ENCODE peak calls at places on chromosome 17, in four cellular contexts. One of them, this sample, is unnamed.

GRCh38 chr17:39640493-39641118 is 3.7 kb downstream of the STARD3 start:
- DNase-seq in HCT116: no peak
- DNase-seq in HepG2: no peak
- DNase-seq in SK-N-SH: no peak
- DNase-seq in this sample: no peak

GRCh38 chr17:39935896-39936295 is 8.4 kb downstream of the LRRC3C start:
- DNase-seq in HCT116: no peak
- DNase-seq in HepG2: no peak
- DNase-seq in SK-N-SH: no peak
- DNase-seq in this sample: no peak

GRCh38 chr17:29433551-29433950 is 43.4 kb downstream of the TAOK1 start:
- DNase-seq in HCT116: no peak
- DNase-seq in HepG2: no peak
- DNase-seq in SK-N-SH: no peak
- DNase-seq in this sample: peak

GRCh38 chr17:20784100-20784665 is 204.7 kb downstream of the CDRT15L2 start:
- DNase-seq in HCT116: no peak
- DNase-seq in HepG2: no peak
- DNase-seq in SK-N-SH: peak
- DNase-seq in this sample: no peak

GRCh38 chr17:58328195-58329034 is at the start of gene TSPOAP1:
- DNase-seq in HCT116: no peak
- DNase-seq in HepG2: no peak
- DNase-seq in SK-N-SH: peak
- DNase-seq in this sample: peak

GRCh38 chr17:70599198-70599597 is 429.9 kb downstream of the KCNJ2 start:
- DNase-seq in HCT116: no peak
- DNase-seq in HepG2: no peak
- DNase-seq in SK-N-SH: no peak
- DNase-seq in this sample: no peak

GRCh38 chr17:77400445-77400870 is 259.7 kb downstream of the SEC14L1 start:
- DNase-seq in HCT116: no peak
- DNase-seq in HepG2: no peak
- DNase-seq in SK-N-SH: peak
- DNase-seq in this sample: peak

GRCh38 chr17:40322417-40323315 is 13.7 kb downstream of the RARA start:
- DNase-seq in HCT116: peak
- DNase-seq in HepG2: peak
- DNase-seq in SK-N-SH: peak
- DNase-seq in this sample: peak

GRCh38 chr17:60153606-60154355 is 4.0 kb downstream of the CA4 start:
- DNase-seq in HCT116: no peak
- DNase-seq in HepG2: no peak
- DNase-seq in SK-N-SH: peak
- DNase-seq in this sample: no peak

GRCh38 chr17:6098466-6099180 is 28.4 kb downstream of the WSCD1 start:
- DNase-seq in HCT116: no peak
- DNase-seq in HepG2: no peak
- DNase-seq in SK-N-SH: no peak
- DNase-seq in this sample: no peak

GRCh38 chr17:82844796-82845162 is 5.0 kb upstream of the ZNF750 start:
- DNase-seq in HCT116: no peak
- DNase-seq in HepG2: no peak
- DNase-seq in SK-N-SH: no peak
- DNase-seq in this sample: no peak

GRCh38 chr17:57880086-57880456 is 30.2 kb upstream of the MRPS23 start:
- DNase-seq in HCT116: no peak
- DNase-seq in HepG2: no peak
- DNase-seq in SK-N-SH: no peak
- DNase-seq in this sample: no peak

GRCh38 chr17:72297326-72298115 is 176.7 kb downstream of the SOX9 start:
- DNase-seq in HCT116: peak
- DNase-seq in HepG2: no peak
- DNase-seq in SK-N-SH: no peak
- DNase-seq in this sample: no peak

GRCh38 chr17:32870027-32870670 is 6.8 kb downstream of the MYO1D start:
- DNase-seq in HCT116: no peak
- DNase-seq in HepG2: no peak
- DNase-seq in SK-N-SH: no peak
- DNase-seq in this sample: no peak

GRCh38 chr17:45784583-45785372 is 658 bp downstream of the CRHR1 start:
- DNase-seq in HCT116: no peak
- DNase-seq in HepG2: peak
- DNase-seq in SK-N-SH: peak
- DNase-seq in this sample: peak

GRCh38 chr17:49494937-49495841 is at the start of gene NGFR:
- DNase-seq in HCT116: no peak
- DNase-seq in HepG2: no peak
- DNase-seq in SK-N-SH: peak
- DNase-seq in this sample: peak
- TF ChIP-seq ELF1 in HCT116: no peak
- TF ChIP-seq ELF1 in HepG2: no peak
- TF ChIP-seq ELF1 in SK-N-SH: no peak
- TF ChIP-seq ELF1 in this sample: no peak

GRCh38 chr17:50931003-50931878 is 65.1 kb upstream of the TOB1 start:
- DNase-seq in HCT116: no peak
- DNase-seq in HepG2: peak
- DNase-seq in SK-N-SH: peak
- DNase-seq in this sample: peak
- TF ChIP-seq POLR2AphosphoS5 in HCT116: peak
- TF ChIP-seq POLR2AphosphoS5 in HepG2: peak
- TF ChIP-seq POLR2AphosphoS5 in SK-N-SH: peak
- TF ChIP-seq POLR2AphosphoS5 in this sample: no peak

DNA sequence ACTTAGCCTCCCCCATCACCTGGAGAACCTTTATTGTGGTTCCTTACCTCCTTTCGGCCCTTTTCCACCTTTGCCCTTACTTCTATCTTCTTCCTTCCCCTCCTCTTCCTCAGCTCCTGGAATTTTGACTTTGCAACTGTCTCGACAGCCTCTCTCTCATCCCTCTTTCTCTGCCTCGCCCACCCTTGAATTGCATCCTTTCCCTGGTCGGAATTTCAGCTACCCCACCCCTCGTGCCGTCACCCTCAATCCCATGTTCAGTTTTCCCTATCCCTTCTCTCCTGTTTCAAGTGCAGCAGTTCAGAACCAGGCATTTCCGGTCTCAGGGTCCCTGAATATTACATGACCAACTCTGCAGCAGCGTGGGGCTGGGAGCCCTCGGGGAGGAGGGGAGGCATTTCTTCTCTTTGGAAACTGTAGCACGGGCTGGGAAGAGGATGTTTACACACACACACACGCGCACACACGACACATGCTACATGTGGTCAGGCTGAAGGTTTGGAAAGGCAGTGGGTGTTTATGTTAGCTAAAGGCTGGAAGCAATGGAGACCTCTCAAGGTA is 881 bp downstream of the MINK1 start:
- DNase-seq in HCT116: no peak
- DNase-seq in HepG2: peak
- DNase-seq in SK-N-SH: peak
- DNase-seq in this sample: peak
- TF ChIP-seq ELF1 in HCT116: no peak
- TF ChIP-seq ELF1 in HepG2: peak
- TF ChIP-seq ELF1 in SK-N-SH: no peak
- TF ChIP-seq ELF1 in this sample: no peak

GRCh38 chr17:80965606-80966005 is 26.0 kb upstream of the CHMP6 start:
- DNase-seq in HCT116: no peak
- DNase-seq in HepG2: no peak
- DNase-seq in SK-N-SH: no peak
- DNase-seq in this sample: no peak

GRCh38 chr17:80964231-80964856 is 27.3 kb upstream of the CHMP6 start:
- DNase-seq in HCT116: no peak
- DNase-seq in HepG2: no peak
- DNase-seq in SK-N-SH: no peak
- DNase-seq in this sample: no peak

GRCh38 chr17:80963812-80964211 is 27.8 kb upstream of the CHMP6 start:
- DNase-seq in HCT116: no peak
- DNase-seq in HepG2: no peak
- DNase-seq in SK-N-SH: no peak
- DNase-seq in this sample: no peak

GRCh38 chr17:80962356-80963329 is 29.0 kb upstream of the CHMP6 start:
- DNase-seq in HCT116: no peak
- DNase-seq in HepG2: no peak
- DNase-seq in SK-N-SH: no peak
- DNase-seq in this sample: no peak

DNA sequence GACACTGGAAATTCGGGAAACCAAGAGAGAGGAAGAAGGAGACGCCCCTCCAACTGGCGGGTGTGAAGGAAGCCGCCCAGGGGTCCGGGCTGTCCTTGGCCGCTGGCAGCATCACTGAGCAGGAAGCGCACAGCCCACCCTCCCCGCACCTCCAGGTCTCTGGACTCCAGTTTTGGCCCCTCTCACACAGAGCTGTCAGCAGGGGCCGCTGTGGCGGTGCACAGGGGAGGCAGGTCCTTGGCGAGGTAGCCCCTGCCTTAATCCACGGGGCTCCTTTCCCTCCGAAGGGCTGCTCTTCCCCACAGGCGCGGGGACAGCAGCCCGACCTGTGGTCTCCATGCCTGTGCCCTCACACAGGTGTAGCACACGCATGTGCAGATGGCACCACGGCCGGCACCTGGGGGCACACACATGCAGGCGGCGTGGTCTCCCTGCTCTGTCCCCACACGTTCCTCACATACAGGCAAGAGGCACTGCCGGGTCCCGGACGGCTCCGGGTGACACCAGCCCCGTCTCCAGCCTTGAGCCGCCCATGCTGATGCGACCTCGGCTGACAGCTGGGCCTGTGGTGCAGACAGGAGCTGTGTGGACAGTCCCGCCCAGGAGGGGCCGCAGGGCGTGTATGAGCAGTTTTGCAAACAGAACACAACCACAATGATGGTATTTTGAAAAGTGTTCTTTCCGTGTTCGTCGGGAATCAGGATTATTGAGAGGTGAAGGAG is 26.6 kb upstream of the CHMP6 start:
- DNase-seq in HCT116: no peak
- DNase-seq in HepG2: no peak
- DNase-seq in SK-N-SH: no peak
- DNase-seq in this sample: no peak
- TF ChIP-seq POLR2AphosphoS5 in HCT116: no peak
- TF ChIP-seq POLR2AphosphoS5 in HepG2: no peak
- TF ChIP-seq POLR2AphosphoS5 in SK-N-SH: no peak
- TF ChIP-seq POLR2AphosphoS5 in this sample: no peak

DNA sequence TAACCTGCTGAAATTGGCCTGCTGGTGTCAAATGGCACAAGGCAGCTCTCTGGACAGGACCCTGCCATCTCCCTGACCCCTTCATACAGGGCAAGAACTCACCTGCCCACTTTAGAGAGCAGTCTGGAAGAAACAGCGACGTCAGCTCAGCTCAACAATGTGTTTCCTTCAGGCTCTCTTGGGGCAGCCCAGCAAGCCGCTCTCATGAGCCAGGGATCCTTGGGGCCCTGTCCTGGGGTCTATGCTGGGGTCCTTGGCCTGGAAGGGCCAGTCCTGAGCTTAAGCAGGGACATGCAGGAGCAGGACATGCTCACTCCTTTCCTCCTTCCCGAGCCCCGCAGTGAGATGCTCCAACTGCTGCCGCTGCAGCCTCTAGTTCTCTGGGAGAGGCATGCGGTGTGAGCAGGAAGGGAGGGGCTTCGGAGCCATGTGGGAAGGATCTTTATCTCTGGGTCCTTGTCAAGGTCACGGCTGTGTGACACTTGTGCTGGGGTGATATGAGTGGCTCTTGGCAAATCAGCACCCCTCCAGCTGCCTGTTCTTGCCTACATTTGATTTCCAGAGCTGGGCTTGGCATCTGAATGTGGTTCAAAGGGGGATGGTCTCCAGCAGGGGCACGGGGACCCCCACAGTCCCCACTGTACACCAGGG is 3.4 kb downstream of the C1QTNF1 start:
- DNase-seq in HCT116: no peak
- DNase-seq in HepG2: peak
- DNase-seq in SK-N-SH: peak
- DNase-seq in this sample: peak
- TF ChIP-seq ELF1 in HCT116: no peak
- TF ChIP-seq ELF1 in HepG2: no peak
- TF ChIP-seq ELF1 in SK-N-SH: no peak
- TF ChIP-seq ELF1 in this sample: no peak

GRCh38 chr17:30824356-30825145 is at the start of gene CRLF3:
- DNase-seq in HCT116: peak
- DNase-seq in HepG2: peak
- DNase-seq in SK-N-SH: peak
- DNase-seq in this sample: peak
- TF ChIP-seq POLR2AphosphoS5 in HCT116: peak
- TF ChIP-seq POLR2AphosphoS5 in HepG2: peak
- TF ChIP-seq POLR2AphosphoS5 in SK-N-SH: peak
- TF ChIP-seq POLR2AphosphoS5 in this sample: peak

GRCh38 chr17:30812218-30813177 is 12.0 kb downstream of the CRLF3 start:
- DNase-seq in HCT116: no peak
- DNase-seq in HepG2: no peak
- DNase-seq in SK-N-SH: no peak
- DNase-seq in this sample: no peak

GRCh38 chr17:30805944-30806456 is 18.5 kb downstream of the CRLF3 start:
- DNase-seq in HCT116: no peak
- DNase-seq in HepG2: no peak
- DNase-seq in SK-N-SH: no peak
- DNase-seq in this sample: no peak

GRCh38 chr17:30809867-30810266 is 14.6 kb downstream of the CRLF3 start:
- DNase-seq in HCT116: no peak
- DNase-seq in HepG2: no peak
- DNase-seq in SK-N-SH: no peak
- DNase-seq in this sample: no peak

GRCh38 chr17:30808785-30809286 is 15.7 kb downstream of the CRLF3 start:
- DNase-seq in HCT116: no peak
- DNase-seq in HepG2: no peak
- DNase-seq in SK-N-SH: no peak
- DNase-seq in this sample: no peak
- TF ChIP-seq ELF1 in HCT116: no peak
- TF ChIP-seq ELF1 in HepG2: no peak
- TF ChIP-seq ELF1 in SK-N-SH: no peak
- TF ChIP-seq ELF1 in this sample: no peak

GRCh38 chr17:64540118-64540776 is 33.5 kb downstream of the CEP95 start:
- DNase-seq in HCT116: no peak
- DNase-seq in HepG2: peak
- DNase-seq in SK-N-SH: no peak
- DNase-seq in this sample: no peak
- TF ChIP-seq POLR2AphosphoS5 in HCT116: peak
- TF ChIP-seq POLR2AphosphoS5 in HepG2: no peak
- TF ChIP-seq POLR2AphosphoS5 in SK-N-SH: no peak
- TF ChIP-seq POLR2AphosphoS5 in this sample: no peak

GRCh38 chr17:4221899-4222659 is 41.7 kb downstream of the ANKFY1 start:
- DNase-seq in HCT116: no peak
- DNase-seq in HepG2: no peak
- DNase-seq in SK-N-SH: no peak
- DNase-seq in this sample: no peak
- TF ChIP-seq ELF1 in HCT116: no peak
- TF ChIP-seq ELF1 in HepG2: no peak
- TF ChIP-seq ELF1 in SK-N-SH: no peak
- TF ChIP-seq ELF1 in this sample: no peak